ENCODE peak calls at places on chromosome 1, in eight cellular contexts. One of them, this sample, is unnamed.

GRCh38 chr1:157377216-157377821 is 175.0 kb downstream of the FCRL5 start:
- DNase-seq in CD4-positive, alpha-beta memory T cell: no peak
- DNase-seq in left ventricle myocardium inferior: no peak
- DNase-seq in A549: peak; percentile 44
- DNase-seq in Peyer's patch: no peak
- DNase-seq in kidney: no peak
- DNase-seq in body of pancreas: peak; percentile 40
- DNase-seq in right atrium auricular region: no peak
- DNase-seq in this sample: no peak

GRCh38 chr1:102758418-102758817 is 349.9 kb downstream of the COL11A1 start:
- DNase-seq in CD4-positive, alpha-beta memory T cell: no peak
- DNase-seq in left ventricle myocardium inferior: no peak
- DNase-seq in A549: no peak
- DNase-seq in Peyer's patch: no peak
- DNase-seq in kidney: no peak
- DNase-seq in body of pancreas: no peak
- DNase-seq in right atrium auricular region: no peak
- DNase-seq in this sample: no peak

GRCh38 chr1:160486453-160486852 is 36.6 kb downstream of the SLAMF6 start:
- DNase-seq in CD4-positive, alpha-beta memory T cell: no peak
- DNase-seq in left ventricle myocardium inferior: no peak
- DNase-seq in A549: no peak
- DNase-seq in Peyer's patch: no peak
- DNase-seq in kidney: no peak
- DNase-seq in body of pancreas: no peak
- DNase-seq in right atrium auricular region: no peak
- DNase-seq in this sample: no peak

GRCh38 chr1:15692121-15692682 is 8.1 kb downstream of the PLEKHM2 start:
- DNase-seq in CD4-positive, alpha-beta memory T cell: no peak
- DNase-seq in left ventricle myocardium inferior: no peak
- DNase-seq in A549: no peak
- DNase-seq in Peyer's patch: no peak
- DNase-seq in kidney: no peak
- DNase-seq in body of pancreas: no peak
- DNase-seq in right atrium auricular region: no peak
- DNase-seq in this sample: no peak

GRCh38 chr1:47843781-47844555 is 153.2 kb downstream of the TRABD2B start:
- DNase-seq in CD4-positive, alpha-beta memory T cell: no peak
- DNase-seq in left ventricle myocardium inferior: no peak
- DNase-seq in A549: no peak
- DNase-seq in Peyer's patch: no peak
- DNase-seq in kidney: no peak
- DNase-seq in body of pancreas: no peak
- DNase-seq in right atrium auricular region: no peak
- DNase-seq in this sample: no peak

GRCh38 chr1:183850852-183851251 is 45.9 kb downstream of the RGL1 start:
- DNase-seq in CD4-positive, alpha-beta memory T cell: no peak
- DNase-seq in left ventricle myocardium inferior: no peak
- DNase-seq in A549: no peak
- DNase-seq in Peyer's patch: no peak
- DNase-seq in kidney: no peak
- DNase-seq in body of pancreas: no peak
- DNase-seq in right atrium auricular region: no peak
- DNase-seq in this sample: no peak

GRCh38 chr1:28417441-28418277 is 48.1 kb downstream of the PHACTR4 start:
- DNase-seq in CD4-positive, alpha-beta memory T cell: peak; percentile 10
- DNase-seq in left ventricle myocardium inferior: no peak
- DNase-seq in A549: peak; percentile 74
- DNase-seq in Peyer's patch: no peak
- DNase-seq in kidney: no peak
- DNase-seq in body of pancreas: peak; percentile 35
- DNase-seq in right atrium auricular region: no peak
- DNase-seq in this sample: no peak

GRCh38 chr1:152880907-152881306 is 2.8 kb downstream of the SMCP start:
- DNase-seq in CD4-positive, alpha-beta memory T cell: no peak
- DNase-seq in left ventricle myocardium inferior: no peak
- DNase-seq in A549: no peak
- DNase-seq in Peyer's patch: no peak
- DNase-seq in kidney: no peak
- DNase-seq in body of pancreas: no peak
- DNase-seq in right atrium auricular region: no peak
- DNase-seq in this sample: no peak

GRCh38 chr1:3399732-3400131 is 54.7 kb upstream of the ARHGEF16 start:
- DNase-seq in CD4-positive, alpha-beta memory T cell: no peak
- DNase-seq in left ventricle myocardium inferior: no peak
- DNase-seq in A549: no peak
- DNase-seq in Peyer's patch: no peak
- DNase-seq in kidney: no peak
- DNase-seq in body of pancreas: no peak
- DNase-seq in right atrium auricular region: no peak
- DNase-seq in this sample: no peak

GRCh38 chr1:19043579-19044443 is 87.3 kb upstream of the IFFO2 start:
- DNase-seq in CD4-positive, alpha-beta memory T cell: no peak
- DNase-seq in left ventricle myocardium inferior: no peak
- DNase-seq in A549: no peak
- DNase-seq in Peyer's patch: no peak
- DNase-seq in kidney: peak; percentile 43
- DNase-seq in body of pancreas: no peak
- DNase-seq in right atrium auricular region: no peak
- DNase-seq in this sample: no peak

DNA sequence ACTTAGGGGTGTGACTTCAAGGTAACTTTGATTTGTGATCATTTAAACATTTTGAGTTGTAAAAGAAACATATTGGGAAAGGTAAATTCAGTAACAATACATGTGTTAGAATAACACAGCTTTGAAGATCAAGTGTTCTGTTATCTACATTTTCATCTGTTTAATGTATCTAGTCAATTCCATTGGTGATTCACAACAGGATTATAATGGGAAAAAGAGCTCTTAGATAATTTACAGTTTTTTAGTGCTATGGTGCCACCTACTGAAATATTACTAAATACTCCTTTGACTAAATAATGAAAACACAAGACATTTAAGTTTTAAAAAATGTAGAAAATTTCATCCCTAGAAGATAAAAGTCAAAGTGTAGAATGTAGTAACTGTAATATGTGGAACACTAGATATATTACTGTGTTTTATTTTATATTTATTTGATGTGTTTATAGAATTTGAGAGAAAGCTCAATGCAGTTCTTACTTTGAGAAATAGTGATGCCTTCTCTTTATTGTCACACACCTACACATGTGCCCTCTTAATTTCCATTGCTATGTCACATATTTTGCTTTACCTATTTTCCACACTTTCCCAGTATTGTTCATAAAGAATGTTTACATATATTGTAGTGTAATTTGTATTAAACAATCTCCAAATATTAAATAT is 47.4 kb downstream of the PTPRC start:
- DNase-seq in CD4-positive, alpha-beta memory T cell: peak; percentile 42
- DNase-seq in left ventricle myocardium inferior: no peak
- DNase-seq in A549: peak; percentile 30
- DNase-seq in Peyer's patch: no peak
- DNase-seq in kidney: no peak
- DNase-seq in body of pancreas: no peak
- DNase-seq in right atrium auricular region: no peak
- DNase-seq in this sample: no peak
- H3K4me3 ChIP-seq in CD4-positive, alpha-beta memory T cell: no peak overlapping the region
- H3K4me3 ChIP-seq in left ventricle myocardium inferior: no peak overlapping the region
- H3K4me3 ChIP-seq in A549: no peak overlapping the region
- H3K4me3 ChIP-seq in Peyer's patch: no peak overlapping the region
- H3K4me3 ChIP-seq in kidney: no peak overlapping the region
- H3K4me3 ChIP-seq in body of pancreas: no peak overlapping the region
- H3K4me3 ChIP-seq in right atrium auricular region: no peak overlapping the region
- H3K4me3 ChIP-seq in this sample: no peak overlapping the region

GRCh38 chr1:20323613-20323920 is 32.9 kb downstream of the VWA5B1 start:
- DNase-seq in CD4-positive, alpha-beta memory T cell: no peak
- DNase-seq in left ventricle myocardium inferior: no peak
- DNase-seq in A549: no peak
- DNase-seq in Peyer's patch: no peak
- DNase-seq in kidney: no peak
- DNase-seq in body of pancreas: no peak
- DNase-seq in right atrium auricular region: no peak
- DNase-seq in this sample: no peak
- H3K4me1 ChIP-seq in CD4-positive, alpha-beta memory T cell: peaks cover 34% of the 10 kb centered on the region
- H3K4me1 ChIP-seq in left ventricle myocardium inferior: peaks cover 14% of the 10 kb centered on the region
- H3K4me1 ChIP-seq in A549: no peaks in the 10 kb centered on the region
- H3K4me1 ChIP-seq in Peyer's patch: no peaks in the 10 kb centered on the region
- H3K4me1 ChIP-seq in kidney: peaks cover 6% of the 10 kb centered on the region
- H3K4me1 ChIP-seq in body of pancreas: peaks cover 6% of the 10 kb centered on the region
- H3K4me1 ChIP-seq in right atrium auricular region: peaks cover 11% of the 10 kb centered on the region
- H3K4me1 ChIP-seq in this sample: no peaks in the 10 kb centered on the region

GRCh38 chr1:174005032-174005431 is 17.1 kb downstream of the RC3H1 start:
- DNase-seq in CD4-positive, alpha-beta memory T cell: no peak
- DNase-seq in left ventricle myocardium inferior: no peak
- DNase-seq in A549: no peak
- DNase-seq in Peyer's patch: no peak
- DNase-seq in kidney: no peak
- DNase-seq in body of pancreas: no peak
- DNase-seq in right atrium auricular region: no peak
- DNase-seq in this sample: no peak
- H3K27ac ChIP-seq in CD4-positive, alpha-beta memory T cell: no peak overlapping the region
- H3K27ac ChIP-seq in left ventricle myocardium inferior: peak overlapping the region; percentile 62
- H3K27ac ChIP-seq in A549: peak overlapping the region; percentile 13
- H3K27ac ChIP-seq in Peyer's patch: no peak overlapping the region
- H3K27ac ChIP-seq in kidney: no peak overlapping the region
- H3K27ac ChIP-seq in body of pancreas: no peak overlapping the region
- H3K27ac ChIP-seq in right atrium auricular region: peak overlapping the region; percentile 43
- H3K27ac ChIP-seq in this sample: no peak overlapping the region

GRCh38 chr1:193185861-193186714 is at the start of gene B3GALT2:
- DNase-seq in CD4-positive, alpha-beta memory T cell: peak; percentile 34
- DNase-seq in left ventricle myocardium inferior: no peak
- DNase-seq in A549: no peak
- DNase-seq in Peyer's patch: no peak
- DNase-seq in kidney: no peak
- DNase-seq in body of pancreas: peak; percentile 48
- DNase-seq in right atrium auricular region: no peak
- DNase-seq in this sample: no peak
- H3K4me3 ChIP-seq in CD4-positive, alpha-beta memory T cell: peak within 1 kb of the TSS; percentile 14
- H3K4me3 ChIP-seq in left ventricle myocardium inferior: peak within 1 kb of the TSS; percentile 65
- H3K4me3 ChIP-seq in A549: no peak within 1 kb of the TSS
- H3K4me3 ChIP-seq in Peyer's patch: peak within 1 kb of the TSS; percentile 45
- H3K4me3 ChIP-seq in kidney: peak within 1 kb of the TSS; percentile 32
- H3K4me3 ChIP-seq in body of pancreas: no peak within 1 kb of the TSS
- H3K4me3 ChIP-seq in right atrium auricular region: peak within 1 kb of the TSS; percentile 41
- H3K4me3 ChIP-seq in this sample: peak within 1 kb of the TSS; percentile 16

GRCh38 chr1:169918927-169919326 is 25.2 kb upstream of the SCYL3 start:
- DNase-seq in CD4-positive, alpha-beta memory T cell: no peak
- DNase-seq in left ventricle myocardium inferior: no peak
- DNase-seq in A549: no peak
- DNase-seq in Peyer's patch: no peak
- DNase-seq in kidney: no peak
- DNase-seq in body of pancreas: no peak
- DNase-seq in right atrium auricular region: no peak
- DNase-seq in this sample: no peak
- H3K4me1 ChIP-seq in CD4-positive, alpha-beta memory T cell: no peaks in the 10 kb centered on the region
- H3K4me1 ChIP-seq in left ventricle myocardium inferior: no peaks in the 10 kb centered on the region
- H3K4me1 ChIP-seq in A549: peaks cover 13% of the 10 kb centered on the region
- H3K4me1 ChIP-seq in Peyer's patch: no peaks in the 10 kb centered on the region
- H3K4me1 ChIP-seq in kidney: no peaks in the 10 kb centered on the region
- H3K4me1 ChIP-seq in body of pancreas: no peaks in the 10 kb centered on the region
- H3K4me1 ChIP-seq in right atrium auricular region: no peaks in the 10 kb centered on the region
- H3K4me1 ChIP-seq in this sample: no peaks in the 10 kb centered on the region

GRCh38 chr1:109889094-109889493 is 21.6 kb upstream of the CSF1 start:
- DNase-seq in CD4-positive, alpha-beta memory T cell: no peak
- DNase-seq in left ventricle myocardium inferior: no peak
- DNase-seq in A549: no peak
- DNase-seq in Peyer's patch: no peak
- DNase-seq in kidney: no peak
- DNase-seq in body of pancreas: no peak
- DNase-seq in right atrium auricular region: no peak
- DNase-seq in this sample: no peak

GRCh38 chr1:109886827-109887226 is 23.8 kb upstream of the CSF1 start:
- DNase-seq in CD4-positive, alpha-beta memory T cell: no peak
- DNase-seq in left ventricle myocardium inferior: no peak
- DNase-seq in A549: no peak
- DNase-seq in Peyer's patch: no peak
- DNase-seq in kidney: no peak
- DNase-seq in body of pancreas: peak; percentile 36
- DNase-seq in right atrium auricular region: no peak
- DNase-seq in this sample: no peak

GRCh38 chr1:109885589-109885988 is 25.1 kb upstream of the CSF1 start:
- DNase-seq in CD4-positive, alpha-beta memory T cell: no peak
- DNase-seq in left ventricle myocardium inferior: no peak
- DNase-seq in A549: no peak
- DNase-seq in Peyer's patch: no peak
- DNase-seq in kidney: no peak
- DNase-seq in body of pancreas: no peak
- DNase-seq in right atrium auricular region: no peak
- DNase-seq in this sample: no peak

GRCh38 chr1:109887271-109887670 is 23.4 kb upstream of the CSF1 start:
- DNase-seq in CD4-positive, alpha-beta memory T cell: no peak
- DNase-seq in left ventricle myocardium inferior: no peak
- DNase-seq in A549: no peak
- DNase-seq in Peyer's patch: no peak
- DNase-seq in kidney: no peak
- DNase-seq in body of pancreas: no peak
- DNase-seq in right atrium auricular region: no peak
- DNase-seq in this sample: no peak

DNA sequence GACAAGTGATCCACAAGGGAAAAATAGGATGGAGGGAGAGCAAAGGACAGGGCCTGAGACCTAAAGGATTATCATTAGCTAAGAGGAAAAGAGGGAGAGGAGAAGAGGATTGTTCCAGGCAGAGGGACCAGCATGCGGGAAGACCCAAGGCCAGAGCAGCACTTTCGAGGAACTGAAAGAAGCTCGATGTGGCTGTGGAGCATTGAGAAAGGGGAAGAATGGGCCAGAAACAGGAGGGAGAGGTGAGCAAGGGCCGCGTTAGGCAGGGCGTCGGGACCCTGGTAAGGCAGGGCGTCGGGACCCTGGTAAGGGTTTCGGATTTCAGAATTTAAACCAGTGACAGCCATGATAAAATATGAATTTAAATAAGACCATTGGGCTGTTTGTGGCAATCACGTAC is 22.8 kb upstream of the CSF1 start:
- DNase-seq in CD4-positive, alpha-beta memory T cell: no peak
- DNase-seq in left ventricle myocardium inferior: no peak
- DNase-seq in A549: no peak
- DNase-seq in Peyer's patch: no peak
- DNase-seq in kidney: no peak
- DNase-seq in body of pancreas: no peak
- DNase-seq in right atrium auricular region: no peak
- DNase-seq in this sample: no peak
- H3K27ac ChIP-seq in CD4-positive, alpha-beta memory T cell: no peak overlapping the region
- H3K27ac ChIP-seq in left ventricle myocardium inferior: no peak overlapping the region
- H3K27ac ChIP-seq in A549: no peak overlapping the region
- H3K27ac ChIP-seq in Peyer's patch: no peak overlapping the region
- H3K27ac ChIP-seq in kidney: no peak overlapping the region
- H3K27ac ChIP-seq in body of pancreas: no peak overlapping the region
- H3K27ac ChIP-seq in right atrium auricular region: no peak overlapping the region
- H3K27ac ChIP-seq in this sample: no peak overlapping the region